ENCODE peak calls at places on chromosome 14, in nine cellular contexts. N is osteoblast; U is heart left ventricle; H is OCI-LY7; Q is left ventricle myocardium inferior; P is CD8-positive, alpha-beta T cell; W is AG04450; X is HFF-Myc; S is HCT116. T is an unnamed sample.

GRCh38 chr14:99966912-99967311 is 98.3 kb upstream of the EVL start:
- DNase-seq in N (no peak), W (no peak), P (no peak), H (no peak), X (no peak), S (no peak), U (no peak), Q (no peak), T (no peak)

GRCh38 chr14:53509227-53509822 is 356.2 kb upstream of the DDHD1 start:
- DNase-seq in U (peak; percentile 29), H (no peak), P (no peak), X (peak; percentile 71), Q (peak; percentile 64), N (no peak), S (no peak), W (peak; percentile 87), T (peak; percentile 76)

GRCh38 chr14:100536141-100536540 is 51.1 kb downstream of the BEGAIN start:
- DNase-seq in W (no peak), P (peak; percentile 32), H (no peak), X (no peak), Q (peak; percentile 1), S (no peak), U (no peak), N (no peak), T (no peak)

GRCh38 chr14:68688872-68689371 is 103.9 kb downstream of the ZFP36L1 start:
- DNase-seq in X (peak; percentile 78), H (peak; percentile 86), U (no peak), P (no peak), N (peak; percentile 32), Q (no peak), S (no peak), W (no peak), T (no peak)

GRCh38 chr14:27025648-27026047 is 427.8 kb upstream of the NOVA1 start:
- DNase-seq in N (no peak), H (no peak), W (no peak), S (no peak), X (no peak), P (no peak), Q (no peak), U (no peak), T (no peak)

GRCh38 chr14:100304825-100305445 is 1.3 kb downstream of the SLC25A29 start:
- DNase-seq in X (no peak), H (no peak), U (peak; percentile 74), N (peak; percentile 97), W (no peak), S (no peak), Q (peak; percentile 52), P (peak; percentile 56), T (peak; percentile 64)

GRCh38 chr14:54220697-54221431 is 175.9 kb upstream of the CDKN3 start:
- DNase-seq in W (no peak), S (no peak), P (no peak), N (peak; percentile 41), U (no peak), H (no peak), X (no peak), Q (no peak), T (no peak)

GRCh38 chr14:99905121-99905520 is 111.9 kb downstream of the EML1 start:
- DNase-seq in W (no peak), H (no peak), P (no peak), U (no peak), Q (no peak), N (no peak), X (no peak), S (no peak), T (no peak)

GRCh38 chr14:81427348-81428058 is 27.4 kb upstream of the STON2 start:
- DNase-seq in U (no peak), W (no peak), N (no peak), H (no peak), Q (peak; percentile 22), X (no peak), P (no peak), S (no peak), T (no peak)

GRCh38 chr14:105126126-105126969 is 42.2 kb downstream of the JAG2 start:
- DNase-seq in S (no peak), X (no peak), U (no peak), H (no peak), Q (no peak), N (peak; percentile 55), P (peak; percentile 9), W (no peak), T (no peak)

GRCh38 chr14:101654051-101654450 is 92.8 kb downstream of the DIO3 start:
- DNase-seq in N (no peak), Q (no peak), W (no peak), S (no peak), U (no peak), X (no peak), H (no peak), P (no peak), T (no peak)

GRCh38 chr14:79511146-79511545 is 700.2 kb downstream of the DIO2 start:
- DNase-seq in W (no peak), X (no peak), N (no peak), S (no peak), Q (no peak), P (no peak), H (no peak), U (no peak), T (no peak)

GRCh38 chr14:99273025-99273723 is 1.2 kb upstream of the BCL11B start:
- DNase-seq in P (peak; percentile 71), S (no peak), W (no peak), X (no peak), N (peak; percentile 89), H (no peak), Q (no peak), U (no peak), T (no peak)

GRCh38 chr14:101711041-101711861 is 50.3 kb upstream of the PPP2R5C start:
- DNase-seq in U (no peak), S (no peak), P (peak; percentile 47), Q (no peak), X (no peak), H (no peak), W (no peak), N (peak; percentile 62), T (no peak)

GRCh38 chr14:68658029-68658509 is 134.8 kb downstream of the ZFP36L1 start:
- DNase-seq in H (no peak), S (no peak), N (no peak), U (no peak), X (no peak), Q (no peak), P (peak; percentile 31), W (no peak), T (no peak)

GRCh38 chr14:61417141-61417540 is 95.8 kb downstream of the PRKCH start:
- DNase-seq in H (no peak), S (no peak), N (no peak), U (no peak), P (no peak), X (no peak), W (no peak), Q (no peak), T (no peak)

GRCh38 chr14:90184571-90185266 is 71.6 kb upstream of the PSMC1 start:
- DNase-seq in N (no peak), S (no peak), W (no peak), Q (no peak), U (no peak), P (no peak), X (no peak), H (no peak), T (no peak)
- H3K4me3 ChIP-seq in N (no peak overlapping the region), S (no peak overlapping the region), W (no peak overlapping the region), Q (no peak overlapping the region), U (no peak overlapping the region), P (no peak overlapping the region), X (no peak overlapping the region), H (no peak overlapping the region), T (no peak overlapping the region)

GRCh38 chr14:75259510-75259855 is 19.1 kb upstream of the FOS start:
- DNase-seq in U (no peak), Q (no peak), N (peak; percentile 62), H (no peak), W (no peak), P (no peak), S (no peak), X (no peak), T (peak; percentile 35)
- TF ChIP-seq CTCF in U (peak; percentile 12), Q (peak; percentile 42), N (peak; percentile 39), H (no peak), W (peak; percentile 37), P (no peak), S (no peak), X (no peak), T (peak; percentile 17)

GRCh38 chr14:30395065-30395464 is 163.9 kb upstream of the G2E3 start:
- DNase-seq in N (no peak), W (no peak), H (no peak), S (no peak), P (no peak), U (no peak), X (no peak), Q (no peak), T (no peak)
- H3K4me3 ChIP-seq in N (no peak overlapping the region), W (no peak overlapping the region), H (no peak overlapping the region), S (no peak overlapping the region), P (no peak overlapping the region), U (no peak overlapping the region), X (no peak overlapping the region), Q (no peak overlapping the region), T (no peak overlapping the region)

GRCh38 chr14:93064411-93065271 is 51.1 kb downstream of the ITPK1 start:
- DNase-seq in N (peak; percentile 93), S (no peak), W (no peak), P (no peak), U (peak; percentile 46), Q (peak; percentile 42), H (no peak), X (no peak), T (peak; percentile 65)
- TF ChIP-seq CTCF in N (no peak), S (no peak), W (no peak), P (no peak), U (no peak), Q (no peak), H (no peak), X (no peak), T (no peak)

GRCh38 chr14:21102472-21103164 is 1.8 kb downstream of the TMEM253 start:
- DNase-seq in X (no peak), S (no peak), P (no peak), Q (no peak), H (peak; percentile 44), W (no peak), U (no peak), N (peak; percentile 59), T (no peak)
- H3K4me3 ChIP-seq in X (peak overlapping the region; percentile 65), S (peak overlapping the region; percentile 69), P (no peak overlapping the region), Q (peak overlapping the region; percentile 88), H (peak overlapping the region; percentile 85), W (peak overlapping the region; percentile 75), U (peak overlapping the region; percentile 61), N (peak overlapping the region; percentile 84), T (peak overlapping the region; percentile 52)

GRCh38 chr14:76115010-76115422 is 36.7 kb upstream of the GPATCH2L start:
- DNase-seq in N (no peak), Q (no peak), X (no peak), S (no peak), P (no peak), U (no peak), W (no peak), H (no peak), T (peak; percentile 18)
- TF ChIP-seq CTCF in N (no peak), Q (no peak), X (peak; percentile 3), S (no peak), P (no peak), U (no peak), W (no peak), H (no peak), T (no peak)

GRCh38 chr14:30958555-30959407 is 66.7 kb upstream of the AP4S1 start:
- DNase-seq in H (no peak), Q (no peak), U (no peak), W (no peak), N (no peak), X (no peak), S (no peak), P (no peak), T (no peak)
- H3K4me3 ChIP-seq in H (no peak overlapping the region), Q (no peak overlapping the region), U (no peak overlapping the region), W (no peak overlapping the region), N (no peak overlapping the region), X (no peak overlapping the region), S (no peak overlapping the region), P (no peak overlapping the region), T (no peak overlapping the region)

T was measured in foreskin fibroblast.